ENCODE peak calls at places on chromosomes 2 and 18, in six cellular contexts. H, X, Z, G, Y and S are unnamed samples.

GRCh38 chr18:23998811-23999210 is 15.7 kb upstream of the TTC39C start:
- DNase-seq in X (peak), Z (no peak), H (no peak), G (no peak), Y (no peak), S (no peak)

GRCh38 chr2:26679857-26680256 is 12.7 kb upstream of the KCNK3 start:
- DNase-seq in Z (no peak), G (no peak), H (no peak), X (no peak), Y (no peak), S (no peak)

GRCh38 chr2:12074126-12074883 is 327.9 kb downstream of the LPIN1 start:
- DNase-seq in Y (no peak), X (no peak), H (no peak), Z (no peak), G (no peak), S (no peak)

GRCh38 chr2:12717988-12718661 is 1.4 kb downstream of the TRIB2 start:
- DNase-seq in Z (peak), G (peak), X (peak), H (peak), Y (peak), S (peak)

GRCh38 chr2:70707706-70708105 is 60.3 kb downstream of the ADD2 start:
- DNase-seq in X (no peak), H (no peak), Z (no peak), Y (no peak), G (no peak), S (no peak)

GRCh38 chr2:150888337-150888736 is 373.3 kb downstream of the RBM43 start:
- DNase-seq in Y (peak), Z (no peak), X (peak), G (no peak), H (no peak), S (no peak)

GRCh38 chr18:24797987-24798386 is 337.6 kb downstream of the HRH4 start:
- DNase-seq in Z (no peak), X (no peak), H (no peak), Y (no peak), G (no peak), S (no peak)

GRCh38 chr2:225173909-225174308 is 131.6 kb upstream of the DOCK10 start:
- DNase-seq in Z (no peak), H (no peak), Y (no peak), G (no peak), X (peak), S (no peak)

GRCh38 chr2:106841886-106842645 is 43.9 kb downstream of the ST6GAL2 start:
- DNase-seq in Y (no peak), G (no peak), X (no peak), H (no peak), Z (no peak), S (no peak)

GRCh38 chr18:74082476-74083070 is 65.1 kb downstream of the FBXO15 start:
- DNase-seq in H (peak), Z (no peak), Y (peak), G (peak), X (peak), S (peak)

GRCh38 chr2:149388120-149388816 is 57.9 kb downstream of the LYPD6 start:
- DNase-seq in Z (no peak), X (no peak), G (no peak), Y (no peak), H (no peak), S (no peak)

GRCh38 chr2:207983654-207984053 is 41.7 kb downstream of the PLEKHM3 start:
- DNase-seq in Y (no peak), X (no peak), G (no peak), Z (no peak), H (no peak), S (peak)

GRCh38 chr2:176473177-176473576 is 203.9 kb downstream of the MTX2 start:
- DNase-seq in H (no peak), Z (no peak), X (peak), Y (peak), G (peak), S (no peak)

GRCh38 chr18:55587341-55588000 is 521 bp downstream of the TCF4 start:
- DNase-seq in X (peak), Z (no peak), H (no peak), Y (peak), G (peak), S (peak)

GRCh38 chr2:66127656-66128055 is 307.3 kb upstream of the MEIS1 start:
- DNase-seq in H (no peak), G (no peak), X (no peak), Y (no peak), Z (no peak), S (no peak)

GRCh38 chr2:203936535-203936934 is at the start of gene ICOS:
- DNase-seq in Z (no peak), G (no peak), X (no peak), H (no peak), Y (no peak), S (no peak)

GRCh38 chr2:241020629-241021190 is 22.3 kb downstream of the SNED1 start:
- DNase-seq in X (no peak), G (no peak), Y (no peak), H (no peak), Z (peak), S (no peak)

GRCh38 chr2:155377178-155377780 is 678.8 kb downstream of the KCNJ3 start:
- DNase-seq in X (peak), Z (no peak), G (peak), Y (peak), H (no peak), S (no peak)

GRCh38 chr18:55228707-55229106 is 269.4 kb upstream of the CCDC68 start:
- DNase-seq in G (no peak), X (no peak), H (no peak), Z (no peak), Y (no peak), S (no peak)

GRCh38 chr2:219125225-219125885 is 35.3 kb downstream of the NHEJ1 start:
- DNase-seq in X (peak), Y (peak), Z (no peak), H (no peak), G (peak), S (no peak)

GRCh38 chr2:60849165-60849564 is 32.2 kb upstream of the REL start:
- DNase-seq in X (peak), Z (no peak), Y (peak), G (no peak), H (no peak), S (no peak)

GRCh38 chr2:44245068-44245861 is 30.0 kb upstream of the SLC3A1 start:
- DNase-seq in Z (no peak), Y (no peak), H (no peak), X (no peak), G (no peak), S (no peak)

GRCh38 chr2:117933884-117934354 is 80.0 kb downstream of the CCDC93 start:
- DNase-seq in Z (no peak), H (no peak), Y (no peak), X (no peak), G (no peak), S (no peak)

GRCh38 chr18:25349926-25350560 is 1.9 kb downstream of the ZNF521 start:
- DNase-seq in Y (peak), Z (no peak), G (peak), X (peak), H (peak), S (peak)

GRCh38 chr18:36993068-36993467 is 164.1 kb downstream of the KIAA1328 start:
- DNase-seq in X (peak), H (no peak), Z (no peak), G (peak), Y (peak), S (no peak)

GRCh38 chr2:64350996-64351395 is 103.0 kb upstream of the LGALSL start:
- DNase-seq in G (no peak), H (no peak), X (no peak), Z (no peak), Y (no peak), S (no peak)

GRCh38 chr2:171541202-171541884 is 19.1 kb downstream of the CYBRD1 start:
- DNase-seq in X (peak), Z (no peak), G (no peak), H (no peak), Y (no peak), S (no peak)

GRCh38 chr2:58240938-58241755 is at the start of gene FANCL:
- DNase-seq in Y (peak), G (peak), Z (peak), X (peak), H (peak), S (peak)

DNA sequence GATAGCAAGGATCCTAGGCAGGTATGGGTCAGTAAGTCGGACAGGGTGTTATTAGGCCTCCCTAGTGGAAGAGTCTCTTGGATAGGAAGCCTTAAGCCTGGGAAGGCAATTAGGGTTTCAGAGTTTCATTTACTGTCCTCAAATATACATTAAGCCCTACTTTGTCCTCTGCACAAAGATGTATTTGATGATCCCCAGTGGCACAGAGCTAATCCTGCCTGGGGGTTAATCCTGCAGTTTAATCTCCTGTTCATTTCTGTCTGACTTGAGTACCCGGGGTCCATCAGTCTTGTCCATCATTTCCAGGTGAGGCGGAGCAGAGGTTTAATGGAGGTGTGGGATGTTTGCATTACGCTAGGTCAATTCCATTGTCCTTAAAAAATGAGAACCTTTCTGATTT is 62.0 kb downstream of the MTCL1 start:
- DNase-seq in Y (no peak), H (no peak), G (no peak), X (no peak), Z (peak), S (no peak)
- TF ChIP-seq CTCF in Y (no peak), H (no peak), G (no peak), X (no peak), Z (no peak), S (no peak)

GRCh38 chr18:78673516-78674321 is 305.9 kb upstream of the SALL3 start:
- DNase-seq in Y (no peak), X (no peak), Z (no peak), H (no peak), G (no peak), S (no peak)
- TF ChIP-seq CTCF in Y (no peak), X (no peak), Z (no peak), H (no peak), G (no peak), S (no peak)

DNA sequence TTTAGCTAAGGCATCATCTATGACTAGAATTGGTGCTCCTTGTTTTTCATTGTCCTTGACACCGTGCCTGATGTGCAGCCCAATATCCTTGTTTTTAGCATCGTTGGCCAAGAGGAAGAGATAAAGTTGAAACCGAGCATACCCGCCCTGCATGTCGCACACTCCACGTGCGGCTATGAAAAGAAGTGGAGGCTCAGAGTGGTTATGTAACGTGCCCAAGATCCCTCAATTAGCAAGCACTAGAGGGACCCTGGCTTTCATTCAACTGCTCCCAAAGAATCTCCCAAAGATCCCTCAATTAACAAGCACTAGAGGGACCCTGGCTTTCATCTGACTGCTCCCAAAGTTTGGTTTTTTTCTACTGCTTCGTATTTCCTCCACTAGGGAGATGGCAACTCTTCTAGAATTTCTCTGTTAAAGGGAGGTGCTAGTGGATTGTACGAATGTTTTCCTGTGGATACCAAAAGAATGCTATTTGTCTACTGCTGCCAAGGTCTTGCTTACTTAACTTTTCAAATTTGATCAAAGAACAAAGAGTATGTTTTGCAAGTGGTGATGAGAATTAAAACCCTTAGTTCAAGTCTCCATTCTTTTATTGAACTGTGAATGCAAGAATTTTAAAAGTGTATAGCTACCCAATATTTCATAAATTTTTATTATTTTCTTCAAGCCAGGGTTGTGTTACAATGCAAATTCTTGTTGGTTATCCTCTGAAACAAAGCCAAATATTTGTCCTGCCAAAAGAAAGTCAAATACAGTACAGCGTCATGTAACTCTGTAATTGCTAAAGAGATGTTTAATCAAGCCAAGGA is 92.1 kb downstream of the AOX1 start:
- DNase-seq in G (peak), H (no peak), Z (no peak), Y (peak), X (peak), S (no peak)
- TF ChIP-seq CTCF in G (no peak), H (no peak), Z (no peak), Y (no peak), X (peak), S (no peak)

DNA sequence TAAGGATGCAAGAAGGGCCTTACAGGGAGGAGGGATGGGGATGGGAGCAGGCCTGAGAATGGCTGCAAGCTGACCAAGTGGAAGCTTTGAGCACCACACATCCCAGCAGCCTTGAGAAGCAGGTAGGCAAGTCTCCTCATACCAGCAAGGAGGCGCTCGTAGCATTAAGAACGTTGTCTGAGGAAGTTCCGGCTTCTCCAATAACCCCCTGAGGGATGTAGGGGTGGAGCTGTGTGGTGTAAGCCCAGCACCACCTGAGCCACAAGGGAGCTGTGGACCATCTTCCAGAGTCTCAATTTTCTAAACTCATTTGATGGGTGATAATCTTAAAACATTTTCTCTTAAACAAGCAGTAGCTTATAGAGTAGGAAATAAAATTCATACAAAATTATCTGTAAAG is 50.6 kb downstream of the ST3GAL5 start:
- DNase-seq in H (no peak), X (no peak), Z (peak), Y (peak), G (no peak), S (no peak)
- TF ChIP-seq CTCF in H (no peak), X (no peak), Z (no peak), Y (no peak), G (no peak), S (peak)

GRCh38 chr18:48894266-48894600 is 56.5 kb downstream of the SMAD7 start:
- DNase-seq in Z (no peak), X (no peak), Y (no peak), G (no peak), H (no peak), S (no peak)
- TF ChIP-seq CTCF in Z (no peak), X (no peak), Y (no peak), G (no peak), H (no peak), S (no peak)

GRCh38 chr2:49619804-49620203 is 465.5 kb upstream of the FSHR start:
- DNase-seq in Z (no peak), G (no peak), Y (no peak), X (no peak), H (no peak), S (no peak)
- TF ChIP-seq CTCF in Z (peak), G (no peak), Y (no peak), X (no peak), H (peak), S (no peak)